ENCODE peak calls at places on chromosomes 16 and 17, in seven cellular contexts. H, C, M, B, O, V and S are unnamed samples.

GRCh38 chr17:4074831-4075495 is 67.9 kb downstream of the ZZEF1 start:
- DNase-seq in H (no peak), C (no peak), M (peak; percentile 46), B (no peak), O (peak; percentile 81), V (no peak), S (no peak)

GRCh38 chr17:37698132-37698615 is 46.7 kb downstream of the HNF1B start:
- DNase-seq in H (no peak), C (no peak), M (peak; percentile 23), B (no peak), O (peak; percentile 36), V (no peak), S (no peak)

GRCh38 chr16:9415588-9415987 is 324.1 kb downstream of the HAPSTR1 start:
- DNase-seq in H (no peak), C (no peak), M (no peak), B (no peak), O (no peak), V (no peak), S (no peak)

GRCh38 chr17:17507465-17508011 is 11.3 kb upstream of the RASD1 start:
- DNase-seq in H (no peak), C (no peak), M (no peak), B (no peak), O (no peak), V (no peak), S (no peak)

GRCh38 chr17:78400581-78401240 is 22.3 kb downstream of the PGS1 start:
- DNase-seq in H (no peak), C (no peak), M (no peak), B (no peak), O (no peak), V (no peak), S (no peak)

GRCh38 chr17:30819941-30820705 is 4.4 kb downstream of the CRLF3 start:
- DNase-seq in H (no peak), C (no peak), M (no peak), B (no peak), O (no peak), V (no peak), S (no peak)

GRCh38 chr17:1491406-1492248 is 859 bp downstream of the MYO1C start:
- DNase-seq in H (no peak), C (peak; percentile 86), M (no peak), B (peak; percentile 79), O (peak; percentile 68), V (no peak), S (peak; percentile 41)

GRCh38 chr16:65666132-65666869 is 544.4 kb upstream of the CDH11 start:
- DNase-seq in H (no peak), C (no peak), M (no peak), B (no peak), O (no peak), V (no peak), S (no peak)

GRCh38 chr16:81632392-81633146 is 146.5 kb upstream of the PLCG2 start:
- DNase-seq in H (no peak), C (peak; percentile 72), M (peak; percentile 60), B (no peak), O (no peak), V (no peak), S (peak; percentile 93)

GRCh38 chr17:50630524-50631194 is 4.0 kb upstream of the ABCC3 start:
- DNase-seq in H (no peak), C (no peak), M (no peak), B (no peak), O (peak; percentile 52), V (no peak), S (peak; percentile 63)

GRCh38 chr16:51431517-51432241 is 280.6 kb upstream of the SALL1 start:
- DNase-seq in H (peak; percentile 95), C (no peak), M (peak; percentile 99), B (no peak), O (no peak), V (no peak), S (no peak)

GRCh38 chr16:29729116-29729521 is 16.7 kb downstream of the C16orf54 start:
- DNase-seq in H (peak; percentile 7), C (no peak), M (peak; percentile 47), B (no peak), O (peak; percentile 45), V (no peak), S (no peak)

GRCh38 chr16:70634861-70635260 is 11.5 kb upstream of the IL34 start:
- DNase-seq in H (no peak), C (no peak), M (peak; percentile 41), B (no peak), O (no peak), V (no peak), S (no peak)

GRCh38 chr17:70780031-70780430 is 610.7 kb downstream of the KCNJ2 start:
- DNase-seq in H (no peak), C (no peak), M (peak; percentile 6), B (no peak), O (no peak), V (no peak), S (no peak)

GRCh38 chr17:30476726-30477082 is 504 bp upstream of the GOSR1 start:
- DNase-seq in H (no peak), C (no peak), M (peak; percentile 10), B (no peak), O (no peak), V (no peak), S (peak; percentile 8)

GRCh38 chr17:29753845-29754439 is 131.2 kb upstream of the CORO6 start:
- DNase-seq in H (no peak), C (no peak), M (no peak), B (no peak), O (peak; percentile 84), V (no peak), S (no peak)

GRCh38 chr16:85385463-85386331 is 227.4 kb upstream of the GSE1 start:
- DNase-seq in H (no peak), C (no peak), M (no peak), B (peak; percentile 16), O (no peak), V (no peak), S (no peak)

GRCh38 chr16:85199069-85199725 is 86.9 kb upstream of the CIBAR2 start:
- DNase-seq in H (no peak), C (no peak), M (no peak), B (no peak), O (no peak), V (no peak), S (no peak)

GRCh38 chr16:49575352-49576172 is 202.0 kb downstream of the C16orf78 start:
- DNase-seq in H (no peak), C (peak; percentile 72), M (no peak), B (peak; percentile 47), O (peak; percentile 92), V (no peak), S (no peak)

GRCh38 chr17:61583242-61583641 is 7.8 kb downstream of the NACA2 start:
- DNase-seq in H (peak; percentile 47), C (no peak), M (peak; percentile 76), B (no peak), O (peak; percentile 20), V (no peak), S (no peak)

GRCh38 chr17:37092041-37092440 is 143.3 kb downstream of the AATF start:
- DNase-seq in H (no peak), C (no peak), M (no peak), B (no peak), O (no peak), V (no peak), S (no peak)

GRCh38 chr17:63407741-63408330 is 38.3 kb downstream of the CYB561 start:
- DNase-seq in H (no peak), C (no peak), M (no peak), B (no peak), O (no peak), V (no peak), S (no peak)

GRCh38 chr16:81604960-81605383 is 160.4 kb downstream of the CMIP start:
- DNase-seq in H (no peak), C (no peak), M (peak; percentile 56), B (no peak), O (no peak), V (no peak), S (no peak)

GRCh38 chr17:12812877-12813276 is 23.6 kb downstream of the ARHGAP44 start:
- DNase-seq in H (no peak), C (no peak), M (peak; percentile 10), B (no peak), O (no peak), V (no peak), S (no peak)
- H3K4me3 ChIP-seq in H (no peak overlapping the region), C (no peak overlapping the region), M (no peak overlapping the region), B (no peak overlapping the region), O (no peak overlapping the region), V (no peak overlapping the region), S (no peak overlapping the region)

DNA sequence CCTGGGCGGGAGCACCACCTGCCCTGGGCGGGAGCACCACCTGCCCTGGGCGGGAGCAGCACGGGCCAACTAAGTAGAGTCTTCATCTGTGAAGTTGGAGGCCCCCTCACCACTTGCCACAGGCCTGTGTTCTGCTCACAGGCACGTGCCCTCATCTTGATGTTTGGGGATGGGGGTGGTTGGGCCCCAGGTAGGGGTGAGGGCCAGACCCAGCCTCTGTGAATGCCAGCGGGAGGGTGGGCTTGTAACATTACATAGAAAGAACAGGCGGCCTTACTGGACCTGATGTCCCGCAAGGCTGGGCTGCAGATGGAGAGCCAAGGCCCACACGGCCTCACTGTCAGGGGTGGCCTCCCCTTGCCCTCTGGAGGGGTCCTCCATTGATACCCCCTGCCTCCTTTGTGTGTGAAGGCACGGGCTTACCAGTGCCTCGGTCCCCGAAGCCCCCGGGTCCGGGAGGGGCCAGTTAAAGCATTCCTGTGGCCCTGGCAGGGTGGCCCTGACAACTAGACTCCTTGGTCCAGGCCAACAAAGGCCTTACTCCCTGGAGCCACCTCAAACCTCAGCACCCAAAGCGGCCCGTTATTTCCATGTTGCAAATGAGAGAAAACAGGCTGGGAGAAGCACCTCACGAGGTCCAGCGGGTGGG is 1.1 kb upstream of the SLC16A3 start:
- DNase-seq in H (no peak), C (no peak), M (no peak), B (no peak), O (no peak), V (no peak), S (no peak)
- H3K4me3 ChIP-seq in H (no peak overlapping the region), C (peak overlapping the region; percentile 56), M (no peak overlapping the region), B (no peak overlapping the region), O (peak overlapping the region; percentile 86), V (peak overlapping the region; percentile 91), S (peak overlapping the region; percentile 63)

DNA sequence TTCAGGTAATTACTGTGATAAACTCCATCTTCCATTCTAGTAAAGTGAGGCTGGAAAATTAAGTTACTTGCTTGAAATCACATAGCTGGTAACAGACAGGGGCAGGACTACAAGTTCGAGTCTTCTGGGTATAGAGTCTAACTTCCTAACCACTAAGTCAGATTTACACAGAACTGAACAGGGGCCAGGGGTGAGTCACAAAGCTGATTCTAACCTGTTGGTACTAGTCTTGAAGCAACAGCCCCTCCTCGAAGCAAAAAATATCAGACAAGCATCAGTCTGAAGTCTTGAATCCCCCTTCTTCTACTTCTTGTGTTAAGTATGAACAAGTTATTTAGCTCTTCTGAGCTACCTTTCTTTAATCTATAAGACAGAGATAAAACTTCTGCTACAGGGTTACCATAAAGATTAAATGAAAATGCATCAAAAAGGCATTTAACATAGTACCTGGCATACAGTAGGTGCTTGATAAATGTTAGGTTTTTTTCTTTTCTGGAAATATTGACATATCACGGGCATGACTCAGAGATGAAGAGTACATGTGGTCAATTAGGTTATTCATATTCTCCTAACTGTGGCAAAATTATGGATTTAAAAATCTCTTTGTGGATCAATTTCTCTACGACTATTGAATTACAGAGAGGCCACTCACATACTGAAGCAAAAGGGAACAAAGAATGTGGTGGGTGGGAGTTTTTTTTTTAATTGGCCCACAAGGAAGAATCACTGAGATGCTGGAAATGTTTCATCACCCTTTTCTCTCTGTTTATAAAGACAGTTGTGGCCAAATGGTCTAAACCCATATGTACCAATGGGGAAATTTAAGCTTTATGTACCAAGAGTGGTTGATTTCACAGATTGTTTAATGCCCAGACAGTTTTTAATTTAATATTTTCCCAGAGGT is 266.9 kb upstream of the DYNLRB2 start:
- DNase-seq in H (peak; percentile 46), C (no peak), M (peak; percentile 62), B (no peak), O (no peak), V (no peak), S (no peak)
- H3K4me3 ChIP-seq in H (no peak overlapping the region), C (no peak overlapping the region), M (no peak overlapping the region), B (no peak overlapping the region), O (no peak overlapping the region), V (no peak overlapping the region), S (no peak overlapping the region)

GRCh38 chr16:3599121-3599520 is 12.3 kb downstream of the SLX4 start:
- DNase-seq in H (no peak), C (no peak), M (no peak), B (no peak), O (no peak), V (no peak), S (no peak)
- H3K4me3 ChIP-seq in H (no peak overlapping the region), C (no peak overlapping the region), M (no peak overlapping the region), B (no peak overlapping the region), O (no peak overlapping the region), V (no peak overlapping the region), S (no peak overlapping the region)